ENCODE peak calls at places on chromosome 12, in seven cellular contexts. V, R, M, S, Q, B and G are unnamed samples. For H3K4me1 and H3K9me3, the result is how much of the 10 kb centered on the place peaks cover.

GRCh38 chr12:24562761-24563392 is 386.0 kb downstream of the BCAT1 start:
- DNase-seq in V (peak), R (no peak), M (peak), S (no peak), Q (peak), B (peak), G (peak)

GRCh38 chr12:23253191-23253590 is 628.2 kb downstream of the ETNK1 start:
- DNase-seq in V (no peak), R (no peak), M (no peak), S (no peak), Q (no peak), B (no peak), G (no peak)

GRCh38 chr12:40655451-40655850 is 36.8 kb upstream of the CNTN1 start:
- DNase-seq in V (no peak), R (no peak), M (no peak), S (no peak), Q (no peak), B (no peak), G (no peak)

GRCh38 chr12:69835048-69835447 is 10.0 kb downstream of the MYRFL start:
- DNase-seq in V (no peak), R (no peak), M (no peak), S (no peak), Q (no peak), B (no peak), G (no peak)

GRCh38 chr12:54370218-54370730 is 6.0 kb upstream of the GPR84 start:
- DNase-seq in V (peak), R (no peak), M (peak), S (no peak), Q (peak), B (peak), G (peak)

GRCh38 chr12:11553871-11554533 is 95.5 kb upstream of the ETV6 start:
- DNase-seq in V (no peak), R (peak), M (peak), S (peak), Q (no peak), B (no peak), G (no peak)

GRCh38 chr12:23950775-23951391 is 1.4 kb upstream of the SOX5 start:
- DNase-seq in V (peak), R (no peak), M (no peak), S (no peak), Q (no peak), B (no peak), G (no peak)

GRCh38 chr12:1916396-1917171 is 1.9 kb downstream of the CACNA2D4 start:
- DNase-seq in V (no peak), R (no peak), M (no peak), S (no peak), Q (peak), B (peak), G (peak)

GRCh38 chr12:89709994-89710872 is 1.6 kb upstream of the ATP2B1 start:
- DNase-seq in V (peak), R (peak), M (no peak), S (no peak), Q (peak), B (no peak), G (peak)

GRCh38 chr12:13100882-13101769 is 2.3 kb downstream of the GSG1 start:
- DNase-seq in V (peak), R (peak), M (peak), S (peak), Q (peak), B (peak), G (peak)

GRCh38 chr12:71071466-71072097 is 86.2 kb downstream of the TSPAN8 start:
- DNase-seq in V (no peak), R (no peak), M (peak), S (no peak), Q (no peak), B (no peak), G (no peak)

GRCh38 chr12:51172515-51173431 is at the start of gene TFCP2:
- DNase-seq in V (peak), R (peak), M (peak), S (peak), Q (peak), B (peak), G (peak)

GRCh38 chr12:123829561-123829960 is 67.5 kb downstream of the DNAH10 start:
- DNase-seq in V (no peak), R (no peak), M (no peak), S (no peak), Q (no peak), B (no peak), G (no peak)

GRCh38 chr12:93536766-93537515 is 35.5 kb upstream of the SOCS2 start:
- DNase-seq in V (no peak), R (peak), M (no peak), S (no peak), Q (no peak), B (no peak), G (no peak)

GRCh38 chr12:716506-716905 is 35.9 kb upstream of the WNK1 start:
- DNase-seq in V (no peak), R (peak), M (no peak), S (no peak), Q (no peak), B (no peak), G (no peak)

GRCh38 chr12:106288510-106289195 is 13.9 kb upstream of the TCP11L2 start:
- DNase-seq in V (no peak), R (no peak), M (peak), S (no peak), Q (no peak), B (no peak), G (no peak)

GRCh38 chr12:81143057-81143456 is 65.2 kb downstream of the ACSS3 start:
- DNase-seq in V (no peak), R (no peak), M (no peak), S (no peak), Q (peak), B (no peak), G (no peak)

GRCh38 chr12:105334001-105334400 is 3.5 kb downstream of the C12orf75 start:
- DNase-seq in V (no peak), R (no peak), M (no peak), S (no peak), Q (no peak), B (no peak), G (no peak)

GRCh38 chr12:59151243-59151642 is 230.9 kb upstream of the LRIG3 start:
- DNase-seq in V (no peak), R (no peak), M (no peak), S (no peak), Q (no peak), B (no peak), G (no peak)

GRCh38 chr12:1630827-1631591 is 2.0 kb downstream of the WNT5B start:
- DNase-seq in V (no peak), R (no peak), M (no peak), S (no peak), Q (no peak), B (no peak), G (no peak)

GRCh38 chr12:124884587-124885438 is 21.1 kb upstream of the SCARB1 start:
- DNase-seq in V (no peak), R (peak), M (no peak), S (no peak), Q (no peak), B (peak), G (peak)

GRCh38 chr12:30877110-30877875 is 49.3 kb upstream of the TSPAN11 start:
- DNase-seq in V (no peak), R (no peak), M (no peak), S (no peak), Q (peak), B (no peak), G (peak)

GRCh38 chr12:5487076-5487475 is 55.2 kb downstream of the NTF3 start:
- DNase-seq in V (no peak), R (no peak), M (no peak), S (no peak), Q (no peak), B (no peak), G (no peak)

GRCh38 chr12:79983969-79984629 is 49.2 kb upstream of the PPP1R12A start:
- DNase-seq in V (no peak), R (no peak), M (no peak), S (no peak), Q (no peak), B (no peak), G (no peak)

GRCh38 chr12:55877824-55878223 is 35.1 kb upstream of the MMP19 start:
- DNase-seq in V (no peak), R (no peak), M (no peak), S (no peak), Q (no peak), B (no peak), G (no peak)

GRCh38 chr12:39431002-39431796 is 11.7 kb downstream of the KIF21A start:
- DNase-seq in V (no peak), R (no peak), M (no peak), S (no peak), Q (no peak), B (no peak), G (no peak)

GRCh38 chr12:103737881-103738280 is 103.2 kb downstream of the NT5DC3 start:
- DNase-seq in V (no peak), R (no peak), M (no peak), S (no peak), Q (no peak), B (no peak), G (no peak)

GRCh38 chr12:6323340-6323994 is 13.0 kb downstream of the PLEKHG6 start:
- DNase-seq in V (peak), R (peak), M (peak), S (peak), Q (peak), B (peak), G (no peak)

GRCh38 chr12:30754750-30755394 is at the start of gene CAPRIN2:
- DNase-seq in V (peak), R (peak), M (peak), S (peak), Q (peak), B (peak), G (peak)

GRCh38 chr12:114703060-114703493 is 19.1 kb upstream of the TBX3 start:
- DNase-seq in V (no peak), R (no peak), M (no peak), S (no peak), Q (no peak), B (no peak), G (no peak)

GRCh38 chr12:93886533-93887511 is 209.6 kb downstream of the CRADD start:
- DNase-seq in V (no peak), R (no peak), M (no peak), S (no peak), Q (no peak), B (no peak), G (no peak)

GRCh38 chr12:124480469-124481256 is 86.7 kb downstream of the NCOR2 start:
- DNase-seq in V (peak), R (peak), M (no peak), S (no peak), Q (no peak), B (peak), G (no peak)

GRCh38 chr12:121798807-121799174 is 5.0 kb upstream of the SETD1B start:
- DNase-seq in V (peak), R (no peak), M (no peak), S (no peak), Q (peak), B (no peak), G (no peak)

GRCh38 chr12:130519-130918 is 64.0 kb downstream of the IQSEC3 start:
- DNase-seq in V (no peak), R (no peak), M (no peak), S (no peak), Q (no peak), B (no peak), G (no peak)

GRCh38 chr12:115998119-115998633 is 279.3 kb downstream of the MED13L start:
- DNase-seq in V (no peak), R (peak), M (peak), S (peak), Q (no peak), B (no peak), G (no peak)

GRCh38 chr12:53502331-53502730 is 1.2 kb downstream of the TARBP2 start:
- DNase-seq in V (no peak), R (no peak), M (peak), S (no peak), Q (no peak), B (no peak), G (no peak)

GRCh38 chr12:25257590-25258324 is 7.0 kb upstream of the KRAS start:
- DNase-seq in V (no peak), R (no peak), M (no peak), S (no peak), Q (no peak), B (no peak), G (no peak)

GRCh38 chr12:64187370-64187769 is 34.7 kb downstream of the KICS2 start:
- DNase-seq in V (no peak), R (no peak), M (peak), S (no peak), Q (no peak), B (no peak), G (no peak)

DNA sequence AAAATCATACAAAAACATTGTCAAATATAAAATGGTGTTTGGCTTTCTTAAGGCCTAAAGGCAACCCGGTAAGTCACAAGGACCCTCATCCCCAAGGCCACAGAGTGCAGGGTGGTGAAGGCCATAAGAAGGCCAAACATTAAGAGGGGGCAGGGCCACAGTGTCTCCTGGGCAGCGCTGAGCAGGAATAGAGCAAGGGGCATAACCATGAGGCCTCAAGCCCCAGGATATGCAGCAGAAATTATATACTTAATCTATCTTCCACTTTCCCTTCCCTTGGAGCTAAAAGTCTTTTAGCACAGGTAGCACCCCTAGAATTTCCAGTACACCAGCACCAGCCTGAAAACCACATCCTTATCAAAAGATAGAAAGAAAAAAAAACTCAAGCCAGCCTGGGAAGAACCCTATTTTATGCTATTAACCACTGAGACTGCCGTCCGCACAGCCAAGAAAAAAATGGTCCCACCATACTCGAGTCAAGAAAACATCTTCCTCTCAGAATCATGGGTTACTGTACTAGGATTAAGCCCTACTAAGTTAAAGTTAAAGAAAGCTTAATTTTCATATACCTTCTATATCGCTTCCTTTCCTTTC is 20.2 kb downstream of the KLRK1 start:
- DNase-seq in V (no peak), R (no peak), M (no peak), S (no peak), Q (no peak), B (no peak), G (no peak)
- H3K4me1 ChIP-seq in V (under half), R (under half), M (under half), S (half or more), Q (under half), B (under half), G (under half)

GRCh38 chr12:91109148-91109564 is 2.1 kb downstream of the LUM start:
- DNase-seq in V (peak), R (peak), M (peak), S (no peak), Q (peak), B (no peak), G (peak)

GRCh38 chr12:91104812-91105466 is 6.4 kb downstream of the LUM start:
- DNase-seq in V (no peak), R (no peak), M (no peak), S (no peak), Q (no peak), B (no peak), G (no peak)

GRCh38 chr12:91108196-91108595 is 3.1 kb downstream of the LUM start:
- DNase-seq in V (no peak), R (no peak), M (no peak), S (no peak), Q (no peak), B (no peak), G (no peak)

GRCh38 chr12:91105807-91106206 is 5.5 kb downstream of the LUM start:
- DNase-seq in V (no peak), R (no peak), M (no peak), S (no peak), Q (no peak), B (no peak), G (no peak)

GRCh38 chr12:91106283-91106682 is 5.0 kb downstream of the LUM start:
- DNase-seq in V (no peak), R (no peak), M (no peak), S (no peak), Q (no peak), B (no peak), G (no peak)
- H3K27ac ChIP-seq in V (no peak), R (no peak), M (no peak), S (no peak), Q (peak), B (no peak), G (no peak)

GRCh38 chr12:132320767-132321211 is 8.6 kb downstream of the GALNT9 start:
- DNase-seq in V (peak), R (no peak), M (no peak), S (no peak), Q (no peak), B (peak), G (peak)

GRCh38 chr12:132319991-132320570 is 9.3 kb downstream of the GALNT9 start:
- DNase-seq in V (no peak), R (no peak), M (no peak), S (no peak), Q (no peak), B (peak), G (peak)

GRCh38 chr12:132318618-132319033 is 10.8 kb downstream of the GALNT9 start:
- DNase-seq in V (peak), R (no peak), M (no peak), S (no peak), Q (no peak), B (peak), G (peak)

GRCh38 chr12:132318135-132318534 is 11.3 kb downstream of the GALNT9 start:
- DNase-seq in V (peak), R (no peak), M (no peak), S (no peak), Q (no peak), B (peak), G (peak)

GRCh38 chr12:132319359-132319950 is 9.9 kb downstream of the GALNT9 start:
- DNase-seq in V (peak), R (no peak), M (no peak), S (no peak), Q (no peak), B (peak), G (peak)
- H3K9me3 ChIP-seq in V (under half), R (under half), M (under half), S (under half), Q (under half), B (under half), G (under half)

GRCh38 chr12:111411187-111411764 is 5.6 kb downstream of the SH2B3 start:
- DNase-seq in V (no peak), R (no peak), M (peak), S (no peak), Q (no peak), B (no peak), G (no peak)

GRCh38 chr12:111413442-111414086 is 7.8 kb downstream of the SH2B3 start:
- DNase-seq in V (peak), R (no peak), M (peak), S (no peak), Q (no peak), B (no peak), G (peak)

GRCh38 chr12:111412830-111413441 is 7.2 kb downstream of the SH2B3 start:
- DNase-seq in V (no peak), R (no peak), M (no peak), S (no peak), Q (no peak), B (no peak), G (no peak)

GRCh38 chr12:111410229-111411186 is 4.8 kb downstream of the SH2B3 start:
- DNase-seq in V (no peak), R (no peak), M (peak), S (no peak), Q (no peak), B (peak), G (peak)

DNA sequence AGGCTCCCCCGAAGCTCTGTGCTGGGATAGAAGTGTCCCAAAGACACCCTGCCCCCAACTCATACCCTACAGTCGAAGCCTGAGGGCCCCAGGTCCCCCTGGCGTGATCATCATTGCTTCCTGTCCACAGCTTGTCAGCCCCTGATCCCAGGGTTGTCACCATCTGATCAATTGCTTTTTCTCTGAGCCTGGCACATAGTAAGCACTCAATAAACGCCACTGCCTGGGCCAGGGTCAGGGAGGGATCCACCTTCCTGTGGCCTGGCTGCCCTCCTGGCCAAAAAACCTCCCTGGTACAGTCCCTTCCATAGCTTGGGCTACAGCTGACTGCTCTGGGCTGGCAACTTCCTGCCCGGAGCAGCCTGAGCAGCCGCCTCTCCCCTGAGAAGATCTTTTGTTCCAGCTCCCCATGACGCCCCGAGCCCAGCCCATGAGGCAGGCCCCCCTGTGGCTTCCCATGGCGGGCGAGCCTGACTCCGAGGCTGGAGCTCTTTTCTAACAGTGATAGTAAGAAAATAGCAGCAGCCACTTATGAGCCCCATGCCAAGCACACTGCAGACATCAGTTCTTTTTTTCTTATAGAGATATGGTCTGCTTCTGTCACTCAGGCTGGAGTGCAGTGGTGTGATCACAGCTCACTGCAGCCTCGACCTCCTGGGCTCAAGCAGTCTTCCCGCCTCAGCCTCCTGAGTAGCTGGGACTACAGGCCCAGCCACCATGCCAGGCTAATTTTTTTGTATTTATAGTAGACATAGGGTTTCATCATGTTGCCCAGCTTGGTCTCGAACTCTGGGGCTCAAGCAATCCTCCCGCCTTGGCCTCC is 6.5 kb downstream of the SH2B3 start:
- DNase-seq in V (no peak), R (no peak), M (peak), S (no peak), Q (no peak), B (no peak), G (no peak)
- H3K4me1 ChIP-seq in V (under half), R (half or more), M (half or more), S (half or more), Q (half or more), B (half or more), G (half or more)

GRCh38 chr12:126791122-126791521 is 1475.8 kb upstream of the TMEM132C start:
- DNase-seq in V (no peak), R (no peak), M (no peak), S (no peak), Q (no peak), B (no peak), G (no peak)
- H3K27ac ChIP-seq in V (no peak), R (no peak), M (no peak), S (no peak), Q (no peak), B (no peak), G (no peak)

GRCh38 chr12:96368687-96369086 is 31.6 kb downstream of the CDK17 start:
- DNase-seq in V (no peak), R (no peak), M (no peak), S (no peak), Q (no peak), B (no peak), G (no peak)

GRCh38 chr12:96368233-96368632 is 32.0 kb downstream of the CDK17 start:
- DNase-seq in V (no peak), R (no peak), M (no peak), S (no peak), Q (no peak), B (no peak), G (no peak)

GRCh38 chr12:96371787-96372699 is 28.2 kb downstream of the CDK17 start:
- DNase-seq in V (no peak), R (no peak), M (peak), S (no peak), Q (no peak), B (no peak), G (no peak)

GRCh38 chr12:96375173-96375572 is 25.1 kb downstream of the CDK17 start:
- DNase-seq in V (no peak), R (no peak), M (no peak), S (no peak), Q (no peak), B (no peak), G (no peak)

GRCh38 chr12:96371138-96371786 is 29.0 kb downstream of the CDK17 start:
- DNase-seq in V (no peak), R (no peak), M (no peak), S (no peak), Q (no peak), B (no peak), G (no peak)
- H3K9me3 ChIP-seq in V (under half), R (under half), M (under half), S (under half), Q (under half), B (under half), G (under half)